ENCODE peak calls at places on chromosomes 16 and 17, in seven cellular contexts. V, W, K, X, R, C and F are unnamed samples.

GRCh38 chr17:75105269-75106080 is 4.3 kb upstream of the ARMC7 start:
- DNase-seq in V (no peak), W (no peak), K (peak; percentile 79), X (peak; percentile 34), R (peak; percentile 60), C (peak; percentile 94), F (peak; percentile 51)

GRCh38 chr16:67464565-67464964 is 16.4 kb downstream of the ATP6V0D1 start:
- DNase-seq in V (no peak), W (no peak), K (no peak), X (no peak), R (no peak), C (no peak), F (no peak)

GRCh38 chr17:14784997-14785696 is 480.0 kb downstream of the PMP22 start:
- DNase-seq in V (no peak), W (no peak), K (no peak), X (peak; percentile 25), R (peak; percentile 28), C (peak; percentile 29), F (no peak)

GRCh38 chr16:25633549-25633948 is 58.2 kb upstream of the HS3ST4 start:
- DNase-seq in V (peak; percentile 79), W (no peak), K (no peak), X (no peak), R (peak; percentile 27), C (peak; percentile 68), F (no peak)

GRCh38 chr16:4689091-4689671 is 4.2 kb upstream of the NUDT16L1 start:
- DNase-seq in V (no peak), W (no peak), K (no peak), X (no peak), R (no peak), C (peak; percentile 14), F (no peak)

GRCh38 chr16:19524356-19524865 is 669 bp downstream of the CCP110 start:
- DNase-seq in V (no peak), W (no peak), K (no peak), X (peak; percentile 34), R (no peak), C (no peak), F (no peak)

GRCh38 chr17:72255481-72255880 is 134.7 kb downstream of the SOX9 start:
- DNase-seq in V (no peak), W (no peak), K (no peak), X (no peak), R (no peak), C (no peak), F (no peak)

GRCh38 chr16:49621240-49622083 is 234.4 kb downstream of the ZNF423 start:
- DNase-seq in V (no peak), W (no peak), K (no peak), X (no peak), R (no peak), C (no peak), F (no peak)

GRCh38 chr17:1422907-1423306 is 22.9 kb upstream of the YWHAE start:
- DNase-seq in V (peak; percentile 96), W (no peak), K (no peak), X (no peak), R (peak; percentile 94), C (peak; percentile 30), F (peak; percentile 93)

GRCh38 chr16:53821487-53821886 is 117.5 kb downstream of the FTO start:
- DNase-seq in V (peak; percentile 67), W (no peak), K (no peak), X (no peak), R (no peak), C (peak; percentile 11), F (peak; percentile 74)

GRCh38 chr17:61323696-61324539 is 75.7 kb upstream of the TBX2 start:
- DNase-seq in V (no peak), W (no peak), K (no peak), X (no peak), R (no peak), C (peak; percentile 31), F (no peak)

GRCh38 chr17:66540131-66540781 is 237.8 kb downstream of the PRKCA start:
- DNase-seq in V (peak; percentile 95), W (no peak), K (no peak), X (no peak), R (no peak), C (peak; percentile 49), F (no peak)

GRCh38 chr17:74690409-74690825 is 22.3 kb downstream of the CD300LF start:
- DNase-seq in V (no peak), W (no peak), K (no peak), X (no peak), R (no peak), C (no peak), F (no peak)

GRCh38 chr16:50560903-50561863 is 13.0 kb downstream of the NKD1 start:
- DNase-seq in V (no peak), W (no peak), K (no peak), X (no peak), R (no peak), C (no peak), F (no peak)

GRCh38 chr16:21097151-21097550 is 53.5 kb downstream of the DNAH3 start:
- DNase-seq in V (peak; percentile 16), W (no peak), K (no peak), X (no peak), R (no peak), C (no peak), F (peak; percentile 28)

GRCh38 chr16:2973081-2973480 is 3.9 kb downstream of the PAQR4 start:
- DNase-seq in V (no peak), W (no peak), K (no peak), X (no peak), R (no peak), C (no peak), F (no peak)

GRCh38 chr17:79843475-79843916 is 4.3 kb upstream of the CBX4 start:
- DNase-seq in V (no peak), W (no peak), K (no peak), X (no peak), R (no peak), C (no peak), F (no peak)

GRCh38 chr16:89495121-89495520 is 4.8 kb upstream of the ANKRD11 start:
- DNase-seq in V (peak; percentile 51), W (no peak), K (no peak), X (no peak), R (no peak), C (no peak), F (peak; percentile 62)

GRCh38 chr17:27038676-27039075 is 255.2 kb upstream of the WSB1 start:
- DNase-seq in V (peak; percentile 54), W (no peak), K (peak; percentile 43), X (no peak), R (peak; percentile 36), C (peak; percentile 2), F (no peak)

GRCh38 chr16:27426423-27427408 is 24.7 kb downstream of the IL21R start:
- DNase-seq in V (peak; percentile 92), W (peak; percentile 59), K (peak; percentile 91), X (peak; percentile 86), R (peak; percentile 87), C (peak; percentile 73), F (peak; percentile 96)

GRCh38 chr16:84810518-84811273 is 9.1 kb upstream of the CRISPLD2 start:
- DNase-seq in V (peak; percentile 80), W (no peak), K (no peak), X (peak; percentile 55), R (peak; percentile 94), C (no peak), F (peak; percentile 85)